ENCODE peak calls at places on chromosomes 11 and 22, in nine cellular contexts. F is lower lobe of right lung, W is keratinocyte, O is HCT116, C is PC-9, V is IMR-90, X is uterus, Q is neuronal stem cell, L is psoas muscle. R is an unnamed sample.

GRCh38 chr22:38214248-38215056 is 12.7 kb downstream of the MAFF start:
- DNase-seq in F (peak; percentile 83), W (no peak), O (no peak), C (no peak), V (peak; percentile 49), X (peak; percentile 62), Q (peak; percentile 70), L (peak; percentile 72), R (no peak)

GRCh38 chr11:2375964-2376551 is 1.1 kb upstream of the CD81 start:
- DNase-seq in F (peak; percentile 43), W (no peak), O (no peak), C (no peak), V (no peak), X (no peak), Q (no peak), L (no peak), R (no peak)

GRCh38 chr22:26757496-26757895 is 100.1 kb downstream of the MIAT start:
- DNase-seq in F (no peak), W (no peak), O (no peak), C (no peak), V (no peak), X (no peak), Q (no peak), L (no peak), R (no peak)

GRCh38 chr11:116374085-116374484 is 398.7 kb downstream of the BUD13 start:
- DNase-seq in F (no peak), W (no peak), O (no peak), C (no peak), V (no peak), X (no peak), Q (no peak), L (no peak), R (no peak)

GRCh38 chr11:1830500-1831223 is 4.1 kb upstream of the SYT8 start:
- DNase-seq in F (peak; percentile 77), W (peak; percentile 100), O (no peak), C (peak; percentile 73), V (no peak), X (no peak), Q (no peak), L (no peak), R (peak; percentile 97)

GRCh38 chr22:37167176-37167980 is 17.7 kb upstream of the IL2RB start:
- DNase-seq in F (peak; percentile 30), W (no peak), O (no peak), C (no peak), V (no peak), X (no peak), Q (no peak), L (no peak), R (peak; percentile 24)

GRCh38 chr11:66462911-66463310 is 3.8 kb upstream of the PELI3 start:
- DNase-seq in F (no peak), W (no peak), O (no peak), C (no peak), V (no peak), X (no peak), Q (no peak), L (no peak), R (no peak)

GRCh38 chr11:132655187-132655855 is 877.0 kb downstream of the OPCML start:
- DNase-seq in F (no peak), W (no peak), O (no peak), C (no peak), V (no peak), X (no peak), Q (no peak), L (no peak), R (no peak)

GRCh38 chr11:20088368-20089260 is 71.7 kb downstream of the DBX1 start:
- DNase-seq in F (no peak), W (no peak), O (no peak), C (no peak), V (peak; percentile 37), X (no peak), Q (no peak), L (no peak), R (no peak)

GRCh38 chr11:68509105-68509504 is 48.6 kb downstream of the PPP6R3 start:
- DNase-seq in F (no peak), W (no peak), O (no peak), C (no peak), V (peak; percentile 11), X (no peak), Q (no peak), L (no peak), R (no peak)

GRCh38 chr22:26494506-26494905 is 10.8 kb downstream of the SRRD start:
- DNase-seq in F (no peak), W (no peak), O (no peak), C (no peak), V (no peak), X (no peak), Q (no peak), L (no peak), R (no peak)

GRCh38 chr22:30946354-30946753 is 22.2 kb downstream of the MORC2 start:
- DNase-seq in F (no peak), W (no peak), O (no peak), C (no peak), V (no peak), X (no peak), Q (no peak), L (no peak), R (no peak)

GRCh38 chr11:65121447-65121864 is 478 bp downstream of the FAU start:
- DNase-seq in F (no peak), W (no peak), O (no peak), C (no peak), V (no peak), X (peak; percentile 25), Q (no peak), L (no peak), R (peak; percentile 55)

GRCh38 chr22:28670691-28671261 is 8.9 kb downstream of the TTC28 start:
- DNase-seq in F (no peak), W (no peak), O (no peak), C (no peak), V (peak; percentile 4), X (no peak), Q (no peak), L (no peak), R (no peak)

GRCh38 chr11:96741068-96741467 is 351.3 kb downstream of the JRKL start:
- DNase-seq in F (no peak), W (no peak), O (no peak), C (no peak), V (peak; percentile 22), X (no peak), Q (no peak), L (no peak), R (no peak)

GRCh38 chr22:44452531-44453420 is 45.3 kb downstream of the RTL6 start:
- DNase-seq in F (no peak), W (no peak), O (no peak), C (no peak), V (no peak), X (no peak), Q (no peak), L (no peak), R (no peak)

GRCh38 chr22:17370036-17370765 is 941 bp downstream of the CECR2 start:
- DNase-seq in F (no peak), W (no peak), O (no peak), C (no peak), V (no peak), X (no peak), Q (no peak), L (peak; percentile 38), R (no peak)

GRCh38 chr11:128658499-128658898 is 35.4 kb upstream of the FLI1 start:
- DNase-seq in F (no peak), W (no peak), O (no peak), C (no peak), V (no peak), X (no peak), Q (no peak), L (no peak), R (no peak)

GRCh38 chr11:2517016-2517385 is 72.2 kb downstream of the KCNQ1 start:
- DNase-seq in F (peak; percentile 38), W (no peak), O (no peak), C (no peak), V (no peak), X (no peak), Q (no peak), L (no peak), R (peak; percentile 34)

GRCh38 chr11:121634889-121635288 is 182.1 kb upstream of the SORL1-AS1 start:
- DNase-seq in F (no peak), W (no peak), O (no peak), C (no peak), V (peak; percentile 96), X (no peak), Q (no peak), L (no peak), R (no peak)
- H3K4me1 ChIP-seq in F (no peaks in the 10 kb centered on the region), W (peaks cover 2% of the 10 kb centered on the region), O (peaks cover 9% of the 10 kb centered on the region), C (no peaks in the 10 kb centered on the region), V (peaks cover 22% of the 10 kb centered on the region), X (no peaks in the 10 kb centered on the region), Q (no peaks in the 10 kb centered on the region), L (no peaks in the 10 kb centered on the region), R (no peaks in the 10 kb centered on the region)

DNA sequence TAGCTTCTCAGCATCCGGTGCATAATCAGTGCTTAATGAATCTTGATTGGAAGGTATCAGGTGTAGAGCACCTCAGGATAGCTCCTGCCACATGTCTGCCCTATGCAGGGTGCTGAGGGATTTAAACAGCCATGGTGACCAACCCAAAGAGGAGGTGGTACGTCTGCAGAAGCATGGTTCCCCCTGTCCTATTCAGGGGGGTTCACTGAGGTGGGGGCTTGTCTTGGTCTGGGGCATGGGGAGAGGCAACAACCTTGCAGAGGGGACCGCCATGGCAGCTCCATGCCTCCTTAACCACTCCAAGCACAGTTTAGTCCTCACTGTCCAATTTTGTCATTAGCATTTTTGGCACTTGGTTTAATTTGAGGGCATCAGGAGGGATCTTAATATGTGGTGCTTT is 24.9 kb downstream of the UBE2L3 start:
- DNase-seq in F (no peak), W (no peak), O (no peak), C (no peak), V (no peak), X (no peak), Q (no peak), L (no peak), R (no peak)
- H3K4me1 ChIP-seq in F (peaks cover 46% of the 10 kb centered on the region), W (no peaks in the 10 kb centered on the region), O (no peaks in the 10 kb centered on the region), C (no peaks in the 10 kb centered on the region), V (peaks cover 21% of the 10 kb centered on the region), X (no peaks in the 10 kb centered on the region), Q (no peaks in the 10 kb centered on the region), L (peaks cover 54% of the 10 kb centered on the region), R (peaks cover 4% of the 10 kb centered on the region)

DNA sequence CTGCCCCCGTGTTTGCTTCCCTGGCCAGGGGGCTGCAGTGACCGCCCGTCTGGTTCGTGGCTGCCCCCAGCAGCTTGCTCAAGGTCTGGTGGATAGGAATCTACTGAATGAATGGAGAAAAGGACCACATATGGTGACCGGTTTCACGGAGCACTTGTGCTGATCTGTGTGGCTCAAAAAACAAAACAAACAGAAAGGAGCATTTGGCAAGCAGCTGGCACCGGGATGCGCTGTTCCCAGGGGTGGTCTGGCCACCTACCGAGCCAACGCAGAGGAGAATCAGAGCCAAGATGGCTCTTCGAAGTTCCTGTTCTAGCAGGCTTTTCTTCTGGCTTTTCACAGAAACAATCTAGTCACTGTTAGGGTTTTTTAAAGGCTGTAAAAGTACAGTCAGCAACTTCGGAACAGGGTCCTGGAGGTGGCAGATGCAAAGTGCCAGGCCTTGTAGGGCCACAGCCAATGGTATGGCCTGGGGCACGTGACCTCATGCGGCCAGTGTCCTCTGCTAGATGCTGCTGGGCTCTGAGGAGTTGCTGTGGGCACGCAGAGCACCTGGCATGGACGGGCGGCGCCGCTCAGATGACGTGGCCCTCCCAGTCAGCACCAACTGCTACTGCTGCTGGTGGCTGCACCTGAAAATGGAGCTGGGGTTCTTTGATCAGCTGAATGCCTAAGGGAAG is 27.3 kb upstream of the PACSIN2 start:
- DNase-seq in F (no peak), W (no peak), O (no peak), C (no peak), V (peak; percentile 24), X (no peak), Q (no peak), L (no peak), R (no peak)
- H3K4me1 ChIP-seq in F (no peaks in the 10 kb centered on the region), W (peaks cover 2% of the 10 kb centered on the region), O (peaks cover 7% of the 10 kb centered on the region), C (no peaks in the 10 kb centered on the region), V (peaks cover 1% of the 10 kb centered on the region), X (no peaks in the 10 kb centered on the region), Q (no peaks in the 10 kb centered on the region), L (no peaks in the 10 kb centered on the region), R (no peaks in the 10 kb centered on the region)

GRCh38 chr11:86803641-86804040 is 3.3 kb downstream of the PRSS23 start:
- DNase-seq in F (no peak), W (no peak), O (no peak), C (no peak), V (no peak), X (no peak), Q (no peak), L (no peak), R (no peak)
- H3K4me1 ChIP-seq in F (peaks cover 48% of the 10 kb centered on the region), W (peaks cover 47% of the 10 kb centered on the region), O (peaks cover 37% of the 10 kb centered on the region), C (peaks cover 48% of the 10 kb centered on the region), V (peaks cover 21% of the 10 kb centered on the region), X (no peaks in the 10 kb centered on the region), Q (peaks cover 56% of the 10 kb centered on the region), L (peaks cover 15% of the 10 kb centered on the region), R (peaks cover 81% of the 10 kb centered on the region)